ENCODE peak calls at places on chromosomes 7 and 10, in six cellular contexts. R is HCT116, F is K562, O is HepG2, Q is H1, T is GM12878. N is an unnamed sample.

GRCh38 chr10:85643839-85644525 is 722.6 kb downstream of the GRID1 start:
- DNase-seq in R (peak), F (no peak), O (peak), Q (no peak), T (no peak), N (no peak)

GRCh38 chr10:118875087-118875486 is 120.3 kb upstream of the CACUL1 start:
- DNase-seq in R (no peak), F (no peak), O (no peak), Q (no peak), T (no peak), N (no peak)

GRCh38 chr10:75977146-75977545 is 545.7 kb downstream of the LRMDA start:
- DNase-seq in R (no peak), F (no peak), O (no peak), Q (no peak), T (no peak), N (no peak)

GRCh38 chr10:28559661-28560060 is 26.7 kb downstream of the WAC start:
- DNase-seq in R (no peak), F (no peak), O (no peak), Q (no peak), T (no peak), N (no peak)

GRCh38 chr10:36336315-36336714 is 694.2 kb upstream of the FZD8 start:
- DNase-seq in R (no peak), F (no peak), O (no peak), Q (no peak), T (no peak), N (no peak)

GRCh38 chr10:112917676-112918075 is 32.4 kb upstream of the TCF7L2 start:
- DNase-seq in R (no peak), F (no peak), O (no peak), Q (no peak), T (no peak), N (no peak)

GRCh38 chr7:105849122-105849855 is 27.1 kb downstream of the ATXN7L1 start:
- DNase-seq in R (no peak), F (no peak), O (peak), Q (no peak), T (peak), N (peak)

GRCh38 chr10:93378039-93378438 is 104.1 kb downstream of the MYOF start:
- DNase-seq in R (no peak), F (no peak), O (no peak), Q (no peak), T (no peak), N (no peak)

GRCh38 chr7:44914992-44915607 is 29.8 kb upstream of the PURB start:
- DNase-seq in R (no peak), F (no peak), O (no peak), Q (no peak), T (peak), N (no peak)

GRCh38 chr7:31340603-31341002 is at the start of gene NEUROD6:
- DNase-seq in R (no peak), F (no peak), O (no peak), Q (no peak), T (no peak), N (no peak)

GRCh38 chr7:116273918-116274301 is 63.6 kb downstream of the TES start:
- DNase-seq in R (no peak), F (no peak), O (no peak), Q (no peak), T (no peak), N (no peak)

GRCh38 chr10:30510184-30510931 is 76.4 kb downstream of the MAP3K8 start:
- DNase-seq in R (no peak), F (peak), O (no peak), Q (no peak), T (no peak), N (no peak)

GRCh38 chr7:100435401-100436304 is 644 bp downstream of the PPP1R35 start:
- DNase-seq in R (no peak), F (peak), O (no peak), Q (peak), T (no peak), N (no peak)

GRCh38 chr10:18472977-18473376 is 178.4 kb downstream of the NSUN6 start:
- DNase-seq in R (no peak), F (peak), O (no peak), Q (no peak), T (no peak), N (no peak)

GRCh38 chr7:20219446-20220292 is 2.5 kb upstream of the MACC1 start:
- DNase-seq in R (no peak), F (peak), O (peak), Q (no peak), T (peak), N (no peak)

GRCh38 chr10:1594372-1595241 is 142.7 kb downstream of the ADARB2 start:
- DNase-seq in R (no peak), F (no peak), O (no peak), Q (no peak), T (no peak), N (no peak)

GRCh38 chr7:102273749-102274712 is 12.6 kb upstream of the SH2B2 start:
- DNase-seq in R (peak), F (peak), O (peak), Q (no peak), T (no peak), N (no peak)

GRCh38 chr7:108097703-108098102 is 32.5 kb downstream of the LAMB4 start:
- DNase-seq in R (peak), F (peak), O (peak), Q (no peak), T (no peak), N (peak)

GRCh38 chr7:100111914-100112313 is 7.2 kb downstream of the TAF6 start:
- DNase-seq in R (no peak), F (no peak), O (no peak), Q (no peak), T (no peak), N (no peak)

GRCh38 chr10:132293416-132294195 is 14.1 kb downstream of the STK32C start:
- DNase-seq in R (no peak), F (no peak), O (no peak), Q (no peak), T (no peak), N (no peak)

GRCh38 chr7:81181066-81181465 is 262.2 kb upstream of the SEMA3C start:
- DNase-seq in R (no peak), F (no peak), O (no peak), Q (no peak), T (no peak), N (no peak)

GRCh38 chr10:95542330-95542729 is 18.8 kb downstream of the SORBS1 start:
- DNase-seq in R (no peak), F (no peak), O (no peak), Q (no peak), T (no peak), N (no peak)

GRCh38 chr10:120833222-120833928 is 17.8 kb upstream of the WDR11 start:
- DNase-seq in R (no peak), F (no peak), O (no peak), Q (no peak), T (no peak), N (no peak)

GRCh38 chr7:97064972-97065587 is 40.4 kb upstream of the DLX5 start:
- DNase-seq in R (peak), F (peak), O (peak), Q (peak), T (no peak), N (peak)

GRCh38 chr7:74219416-74219815 is 9.6 kb downstream of the LAT2 start:
- DNase-seq in R (no peak), F (no peak), O (no peak), Q (no peak), T (no peak), N (no peak)

GRCh38 chr7:5350600-5351385 is 68.0 kb downstream of the SLC29A4 start:
- DNase-seq in R (no peak), F (no peak), O (no peak), Q (no peak), T (no peak), N (no peak)

GRCh38 chr10:97718178-97718577 is 4.6 kb downstream of the MARVELD1 start:
- DNase-seq in R (no peak), F (no peak), O (no peak), Q (no peak), T (no peak), N (no peak)

GRCh38 chr10:373516-374309 is 238.5 kb downstream of the ZMYND11 start:
- DNase-seq in R (no peak), F (no peak), O (peak), Q (no peak), T (no peak), N (no peak)

GRCh38 chr7:80942261-80943041 is 23.6 kb upstream of the SEMA3C start:
- DNase-seq in R (peak), F (no peak), O (peak), Q (no peak), T (no peak), N (no peak)

GRCh38 chr7:157576415-157576814 is 239.6 kb downstream of the DNAJB6 start:
- DNase-seq in R (no peak), F (no peak), O (no peak), Q (no peak), T (no peak), N (no peak)

GRCh38 chr10:72298774-72299519 is 25.2 kb downstream of the DDIT4 start:
- DNase-seq in R (no peak), F (no peak), O (no peak), Q (no peak), T (no peak), N (no peak)

GRCh38 chr7:44449531-44449930 is 40.9 kb downstream of the NUDCD3 start:
- DNase-seq in R (no peak), F (no peak), O (no peak), Q (no peak), T (no peak), N (no peak)

GRCh38 chr10:131936756-131937155 is 35.9 kb downstream of the PPP2R2D start:
- DNase-seq in R (no peak), F (no peak), O (no peak), Q (no peak), T (no peak), N (no peak)

GRCh38 chr10:123139521-123140163 is 3.9 kb downstream of the HMX3 start:
- DNase-seq in R (peak), F (peak), O (peak), Q (peak), T (no peak), N (no peak)

GRCh38 chr7:54985405-54986360 is 33.1 kb upstream of the EGFR start:
- DNase-seq in R (peak), F (no peak), O (peak), Q (no peak), T (no peak), N (no peak)

GRCh38 chr10:86648706-86649426 is 5.5 kb upstream of the OPN4 start:
- DNase-seq in R (no peak), F (no peak), O (no peak), Q (no peak), T (no peak), N (no peak)
- TF ChIP-seq ZNF274 in R (no peak), F (no peak), O (no peak), Q (no peak), T (no peak), N (no peak)

DNA sequence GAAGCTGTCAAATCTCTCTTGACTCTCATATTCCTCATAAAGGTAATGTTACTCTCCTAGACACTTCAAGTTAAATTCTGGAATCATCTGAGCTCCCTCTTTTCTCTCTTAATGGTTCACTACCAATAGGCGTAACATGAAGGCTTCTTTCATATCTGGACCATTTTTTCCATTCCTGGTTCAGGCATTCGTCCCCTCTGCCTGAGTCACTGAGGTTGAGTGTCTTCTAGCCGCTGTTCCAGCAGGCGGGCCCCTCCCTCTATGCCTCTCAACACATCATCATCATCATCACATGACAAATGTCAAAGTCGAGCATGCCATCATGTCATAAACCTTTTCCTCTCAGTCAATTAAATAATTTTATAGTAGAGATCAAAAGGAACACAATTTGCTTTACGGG is 168.8 kb upstream of the ASAH2 start:
- DNase-seq in R (no peak), F (no peak), O (no peak), Q (no peak), T (no peak), N (no peak)
- TF ChIP-seq ZNF274 in R (no peak), F (no peak), O (no peak), Q (no peak), T (no peak), N (no peak)

DNA sequence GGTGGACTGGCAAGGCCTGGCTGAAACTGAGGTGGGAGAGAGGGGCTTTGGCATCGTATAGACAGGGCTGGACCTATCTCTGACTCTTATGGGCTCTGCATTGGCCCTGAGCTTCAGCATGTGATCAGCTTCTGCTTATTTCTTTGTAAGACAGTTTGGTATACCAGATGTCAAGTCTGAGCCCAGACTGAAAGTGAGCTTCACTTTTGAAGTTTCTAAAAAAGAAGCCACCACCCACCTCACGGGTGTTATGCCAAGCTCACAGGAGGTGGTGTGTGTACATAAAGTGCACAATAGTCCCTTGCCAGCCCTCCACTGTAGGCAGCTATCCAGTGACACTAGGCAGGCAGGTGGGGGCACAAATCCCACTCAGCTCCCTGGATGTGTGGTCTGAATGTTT is 68.7 kb upstream of the SEPHS1 start:
- DNase-seq in R (no peak), F (no peak), O (no peak), Q (no peak), T (no peak), N (no peak)
- TF ChIP-seq ZNF274 in R (no peak), F (no peak), O (no peak), Q (no peak), T (no peak), N (no peak)

GRCh38 chr7:26376208-26376917 is 84.7 kb downstream of the SNX10 start:
- DNase-seq in R (no peak), F (no peak), O (peak), Q (peak), T (no peak), N (no peak)
- TF ChIP-seq ZNF274 in R (no peak), F (no peak), O (no peak), Q (no peak), T (no peak), N (no peak)

DNA sequence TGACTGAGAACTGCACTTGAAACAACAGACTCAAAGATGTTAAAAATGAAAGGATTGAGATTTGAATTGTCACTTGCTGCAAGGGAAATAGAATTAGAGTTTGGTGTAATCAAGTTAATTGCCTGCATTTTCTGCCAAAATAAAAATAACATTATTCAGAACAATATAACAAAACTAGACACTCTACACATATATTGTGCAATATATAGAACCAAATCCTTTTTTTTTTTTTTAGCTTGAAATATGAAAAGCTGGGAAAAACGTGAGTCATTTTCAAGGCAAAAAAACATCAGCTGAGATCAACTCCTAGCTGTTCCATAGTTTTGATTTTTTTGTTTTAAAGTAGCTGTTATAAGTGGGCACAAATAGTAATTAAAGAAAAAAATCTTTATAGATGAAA is 561.5 kb downstream of the DNAJB9 start:
- DNase-seq in R (no peak), F (no peak), O (no peak), Q (no peak), T (no peak), N (no peak)
- TF ChIP-seq ZNF274 in R (no peak), F (no peak), O (no peak), Q (no peak), T (no peak), N (no peak)

GRCh38 chr10:61486738-61487396 is 33.7 kb upstream of the TMEM26 start:
- DNase-seq in R (no peak), F (no peak), O (peak), Q (no peak), T (no peak), N (no peak)
- TF ChIP-seq ZNF274 in R (no peak), F (no peak), O (no peak), Q (no peak), T (no peak), N (no peak)

GRCh38 chr10:11863353-11864105 is 40.4 kb downstream of the PROSER2 start:
- DNase-seq in R (no peak), F (no peak), O (no peak), Q (no peak), T (peak), N (no peak)
- TF ChIP-seq ZNF274 in R (no peak), F (no peak), O (no peak), Q (no peak), T (no peak), N (no peak)

GRCh38 chr7:114070246-114070645 is 151.4 kb upstream of the PPP1R3A start:
- DNase-seq in R (no peak), F (no peak), O (no peak), Q (no peak), T (no peak), N (no peak)

DNA sequence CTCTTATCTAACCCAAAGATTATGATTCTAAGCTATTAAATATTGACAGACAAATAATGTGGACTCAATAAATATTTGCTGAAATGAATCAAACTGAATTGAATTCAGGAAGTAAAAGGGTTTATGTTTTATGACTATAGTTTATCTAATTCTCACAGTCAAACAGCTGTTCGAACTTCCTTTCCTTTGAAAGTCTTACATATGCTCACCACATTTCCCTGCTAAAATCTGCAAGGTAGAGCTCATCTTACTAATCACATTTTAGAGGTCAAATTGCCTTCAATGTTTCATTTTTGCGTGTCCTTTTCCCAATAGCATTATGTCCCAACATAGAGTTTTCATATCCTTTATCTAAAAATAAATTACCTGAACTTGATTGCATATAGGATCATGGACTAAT is 154.9 kb upstream of the PPP1R3A start:
- DNase-seq in R (no peak), F (no peak), O (no peak), Q (no peak), T (no peak), N (no peak)
- TF ChIP-seq ZNF274 in R (no peak), F (no peak), O (no peak), Q (no peak), T (no peak), N (no peak)

N was measured in NT2/D1.